ENCODE peak calls at places on chromosomes 5 and 9, in six cellular contexts. One of them, this sample, is unnamed.

GRCh38 chr5:39006650-39007049 is 67.5 kb downstream of the RICTOR start:
- DNase-seq in lower lobe of right lung: no peak
- DNase-seq in activated T-helper 1 cell treated with anti-CD3 and anti-CD28 coated beads, Interleukin-2, amount 50 U/mL, for 16 hours: no peak
- DNase-seq in AG08396: no peak
- DNase-seq in aorta: no peak
- DNase-seq in omental fat pad: no peak
- DNase-seq in this sample: no peak

GRCh38 chr5:33233013-33233463 is 207.7 kb upstream of the TARS1 start:
- DNase-seq in lower lobe of right lung: no peak
- DNase-seq in activated T-helper 1 cell treated with anti-CD3 and anti-CD28 coated beads, Interleukin-2, amount 50 U/mL, for 16 hours: no peak
- DNase-seq in AG08396: no peak
- DNase-seq in aorta: no peak
- DNase-seq in omental fat pad: no peak
- DNase-seq in this sample: no peak

GRCh38 chr9:129694265-129694664 is 28.8 kb downstream of the PRRX2 start:
- DNase-seq in lower lobe of right lung: no peak
- DNase-seq in activated T-helper 1 cell treated with anti-CD3 and anti-CD28 coated beads, Interleukin-2, amount 50 U/mL, for 16 hours: no peak
- DNase-seq in AG08396: no peak
- DNase-seq in aorta: peak; percentile 87
- DNase-seq in omental fat pad: no peak
- DNase-seq in this sample: no peak

GRCh38 chr9:121985792-121986494 is 107.2 kb downstream of the TTLL11 start:
- DNase-seq in lower lobe of right lung: no peak
- DNase-seq in activated T-helper 1 cell treated with anti-CD3 and anti-CD28 coated beads, Interleukin-2, amount 50 U/mL, for 16 hours: no peak
- DNase-seq in AG08396: peak; percentile 30
- DNase-seq in aorta: peak; percentile 77
- DNase-seq in omental fat pad: no peak
- DNase-seq in this sample: no peak

GRCh38 chr5:143146161-143146560 is 257.3 kb downstream of the NR3C1 start:
- DNase-seq in lower lobe of right lung: no peak
- DNase-seq in activated T-helper 1 cell treated with anti-CD3 and anti-CD28 coated beads, Interleukin-2, amount 50 U/mL, for 16 hours: no peak
- DNase-seq in AG08396: no peak
- DNase-seq in aorta: no peak
- DNase-seq in omental fat pad: no peak
- DNase-seq in this sample: no peak

GRCh38 chr5:157175071-157175612 is 5.5 kb upstream of the ITK start:
- DNase-seq in lower lobe of right lung: no peak
- DNase-seq in activated T-helper 1 cell treated with anti-CD3 and anti-CD28 coated beads, Interleukin-2, amount 50 U/mL, for 16 hours: no peak
- DNase-seq in AG08396: no peak
- DNase-seq in aorta: no peak
- DNase-seq in omental fat pad: no peak
- DNase-seq in this sample: no peak

GRCh38 chr9:29449294-29449693 is 1876.0 kb upstream of the C9orf72 start:
- DNase-seq in lower lobe of right lung: no peak
- DNase-seq in activated T-helper 1 cell treated with anti-CD3 and anti-CD28 coated beads, Interleukin-2, amount 50 U/mL, for 16 hours: no peak
- DNase-seq in AG08396: no peak
- DNase-seq in aorta: no peak
- DNase-seq in omental fat pad: no peak
- DNase-seq in this sample: no peak

GRCh38 chr9:100700689-100701318 is 122.9 kb downstream of the CAVIN4 start:
- DNase-seq in lower lobe of right lung: no peak
- DNase-seq in activated T-helper 1 cell treated with anti-CD3 and anti-CD28 coated beads, Interleukin-2, amount 50 U/mL, for 16 hours: no peak
- DNase-seq in AG08396: no peak
- DNase-seq in aorta: no peak
- DNase-seq in omental fat pad: no peak
- DNase-seq in this sample: no peak

GRCh38 chr5:109903061-109903460 is 213.3 kb downstream of the MAN2A1 start:
- DNase-seq in lower lobe of right lung: no peak
- DNase-seq in activated T-helper 1 cell treated with anti-CD3 and anti-CD28 coated beads, Interleukin-2, amount 50 U/mL, for 16 hours: no peak
- DNase-seq in AG08396: no peak
- DNase-seq in aorta: no peak
- DNase-seq in omental fat pad: no peak
- DNase-seq in this sample: no peak

GRCh38 chr5:155089649-155090048 is 76.1 kb downstream of the KIF4B start:
- DNase-seq in lower lobe of right lung: no peak
- DNase-seq in activated T-helper 1 cell treated with anti-CD3 and anti-CD28 coated beads, Interleukin-2, amount 50 U/mL, for 16 hours: no peak
- DNase-seq in AG08396: no peak
- DNase-seq in aorta: no peak
- DNase-seq in omental fat pad: no peak
- DNase-seq in this sample: no peak

GRCh38 chr5:32406650-32407049 is 37.9 kb downstream of the ZFR start:
- DNase-seq in lower lobe of right lung: no peak
- DNase-seq in activated T-helper 1 cell treated with anti-CD3 and anti-CD28 coated beads, Interleukin-2, amount 50 U/mL, for 16 hours: no peak
- DNase-seq in AG08396: no peak
- DNase-seq in aorta: no peak
- DNase-seq in omental fat pad: no peak
- DNase-seq in this sample: no peak

GRCh38 chr9:78811562-78812276 is 514.8 kb downstream of the PSAT1 start:
- DNase-seq in lower lobe of right lung: no peak
- DNase-seq in activated T-helper 1 cell treated with anti-CD3 and anti-CD28 coated beads, Interleukin-2, amount 50 U/mL, for 16 hours: no peak
- DNase-seq in AG08396: peak; percentile 9
- DNase-seq in aorta: no peak
- DNase-seq in omental fat pad: no peak
- DNase-seq in this sample: no peak

GRCh38 chr9:109507421-109507838 is 9.3 kb upstream of the PTPN3 start:
- DNase-seq in lower lobe of right lung: no peak
- DNase-seq in activated T-helper 1 cell treated with anti-CD3 and anti-CD28 coated beads, Interleukin-2, amount 50 U/mL, for 16 hours: no peak
- DNase-seq in AG08396: peak; percentile 77
- DNase-seq in aorta: peak; percentile 53
- DNase-seq in omental fat pad: no peak
- DNase-seq in this sample: no peak

GRCh38 chr9:134720796-134721195 is 79.2 kb downstream of the COL5A1 start:
- DNase-seq in lower lobe of right lung: no peak
- DNase-seq in activated T-helper 1 cell treated with anti-CD3 and anti-CD28 coated beads, Interleukin-2, amount 50 U/mL, for 16 hours: no peak
- DNase-seq in AG08396: no peak
- DNase-seq in aorta: no peak
- DNase-seq in omental fat pad: no peak
- DNase-seq in this sample: no peak

GRCh38 chr5:135697959-135698345 is 119.2 kb upstream of the CXCL14 start:
- DNase-seq in lower lobe of right lung: no peak
- DNase-seq in activated T-helper 1 cell treated with anti-CD3 and anti-CD28 coated beads, Interleukin-2, amount 50 U/mL, for 16 hours: no peak
- DNase-seq in AG08396: no peak
- DNase-seq in aorta: no peak
- DNase-seq in omental fat pad: no peak
- DNase-seq in this sample: no peak

GRCh38 chr5:169788168-169788567 is 151.1 kb downstream of the DOCK2 start:
- DNase-seq in lower lobe of right lung: no peak
- DNase-seq in activated T-helper 1 cell treated with anti-CD3 and anti-CD28 coated beads, Interleukin-2, amount 50 U/mL, for 16 hours: no peak
- DNase-seq in AG08396: peak; percentile 60
- DNase-seq in aorta: no peak
- DNase-seq in omental fat pad: no peak
- DNase-seq in this sample: no peak

GRCh38 chr5:66828551-66829421 is 232.6 kb downstream of the MAST4 start:
- DNase-seq in lower lobe of right lung: peak; percentile 59
- DNase-seq in activated T-helper 1 cell treated with anti-CD3 and anti-CD28 coated beads, Interleukin-2, amount 50 U/mL, for 16 hours: peak; percentile 19
- DNase-seq in AG08396: peak; percentile 58
- DNase-seq in aorta: peak; percentile 68
- DNase-seq in omental fat pad: peak; percentile 54
- DNase-seq in this sample: peak; percentile 62

GRCh38 chr5:59007460-59008063 is 424.7 kb downstream of the RAB3C start:
- DNase-seq in lower lobe of right lung: no peak
- DNase-seq in activated T-helper 1 cell treated with anti-CD3 and anti-CD28 coated beads, Interleukin-2, amount 50 U/mL, for 16 hours: no peak
- DNase-seq in AG08396: peak; percentile 9
- DNase-seq in aorta: no peak
- DNase-seq in omental fat pad: no peak
- DNase-seq in this sample: no peak

GRCh38 chr9:69211424-69212036 is 37.5 kb downstream of the TJP2 start:
- DNase-seq in lower lobe of right lung: no peak
- DNase-seq in activated T-helper 1 cell treated with anti-CD3 and anti-CD28 coated beads, Interleukin-2, amount 50 U/mL, for 16 hours: no peak
- DNase-seq in AG08396: no peak
- DNase-seq in aorta: no peak
- DNase-seq in omental fat pad: no peak
- DNase-seq in this sample: no peak

GRCh38 chr5:128668921-128669320 is 130.9 kb upstream of the FBN2 start:
- DNase-seq in lower lobe of right lung: no peak
- DNase-seq in activated T-helper 1 cell treated with anti-CD3 and anti-CD28 coated beads, Interleukin-2, amount 50 U/mL, for 16 hours: no peak
- DNase-seq in AG08396: no peak
- DNase-seq in aorta: no peak
- DNase-seq in omental fat pad: no peak
- DNase-seq in this sample: no peak

GRCh38 chr5:6703791-6704190 is 9.4 kb upstream of the TENT4A start:
- DNase-seq in lower lobe of right lung: no peak
- DNase-seq in activated T-helper 1 cell treated with anti-CD3 and anti-CD28 coated beads, Interleukin-2, amount 50 U/mL, for 16 hours: no peak
- DNase-seq in AG08396: no peak
- DNase-seq in aorta: no peak
- DNase-seq in omental fat pad: no peak
- DNase-seq in this sample: no peak

GRCh38 chr9:133973791-133974630 is 18.1 kb downstream of the VAV2 start:
- DNase-seq in lower lobe of right lung: peak; percentile 46
- DNase-seq in activated T-helper 1 cell treated with anti-CD3 and anti-CD28 coated beads, Interleukin-2, amount 50 U/mL, for 16 hours: no peak
- DNase-seq in AG08396: no peak
- DNase-seq in aorta: peak; percentile 27
- DNase-seq in omental fat pad: no peak
- DNase-seq in this sample: no peak

GRCh38 chr5:2094616-2094995 is 211.9 kb upstream of the IRX4 start:
- DNase-seq in lower lobe of right lung: no peak
- DNase-seq in activated T-helper 1 cell treated with anti-CD3 and anti-CD28 coated beads, Interleukin-2, amount 50 U/mL, for 16 hours: no peak
- DNase-seq in AG08396: no peak
- DNase-seq in aorta: no peak
- DNase-seq in omental fat pad: no peak
- DNase-seq in this sample: no peak

GRCh38 chr5:122586351-122586750 is 188.5 kb upstream of the SNX2 start:
- DNase-seq in lower lobe of right lung: no peak
- DNase-seq in activated T-helper 1 cell treated with anti-CD3 and anti-CD28 coated beads, Interleukin-2, amount 50 U/mL, for 16 hours: no peak
- DNase-seq in AG08396: peak; percentile 24
- DNase-seq in aorta: no peak
- DNase-seq in omental fat pad: no peak
- DNase-seq in this sample: no peak

GRCh38 chr5:4941957-4942830 is 197.9 kb upstream of the ADAMTS16 start:
- DNase-seq in lower lobe of right lung: peak; percentile 48
- DNase-seq in activated T-helper 1 cell treated with anti-CD3 and anti-CD28 coated beads, Interleukin-2, amount 50 U/mL, for 16 hours: no peak
- DNase-seq in AG08396: no peak
- DNase-seq in aorta: no peak
- DNase-seq in omental fat pad: no peak
- DNase-seq in this sample: peak; percentile 38

GRCh38 chr5:81971086-81971693 is 633 bp upstream of the ATG10 start:
- DNase-seq in lower lobe of right lung: no peak
- DNase-seq in activated T-helper 1 cell treated with anti-CD3 and anti-CD28 coated beads, Interleukin-2, amount 50 U/mL, for 16 hours: no peak
- DNase-seq in AG08396: peak; percentile 31
- DNase-seq in aorta: no peak
- DNase-seq in omental fat pad: no peak
- DNase-seq in this sample: no peak

GRCh38 chr9:112819635-112820496 is 69.3 kb downstream of the SNX30 start:
- DNase-seq in lower lobe of right lung: no peak
- DNase-seq in activated T-helper 1 cell treated with anti-CD3 and anti-CD28 coated beads, Interleukin-2, amount 50 U/mL, for 16 hours: no peak
- DNase-seq in AG08396: peak; percentile 74
- DNase-seq in aorta: peak; percentile 68
- DNase-seq in omental fat pad: no peak
- DNase-seq in this sample: peak; percentile 4

GRCh38 chr5:33023649-33024048 is 312.5 kb downstream of the NPR3 start:
- DNase-seq in lower lobe of right lung: no peak
- DNase-seq in activated T-helper 1 cell treated with anti-CD3 and anti-CD28 coated beads, Interleukin-2, amount 50 U/mL, for 16 hours: no peak
- DNase-seq in AG08396: no peak
- DNase-seq in aorta: no peak
- DNase-seq in omental fat pad: no peak
- DNase-seq in this sample: no peak

GRCh38 chr9:133396952-133397351 is 20.8 kb downstream of the STKLD1 start:
- DNase-seq in lower lobe of right lung: no peak
- DNase-seq in activated T-helper 1 cell treated with anti-CD3 and anti-CD28 coated beads, Interleukin-2, amount 50 U/mL, for 16 hours: no peak
- DNase-seq in AG08396: peak; percentile 49
- DNase-seq in aorta: no peak
- DNase-seq in omental fat pad: no peak
- DNase-seq in this sample: no peak

GRCh38 chr5:180783340-180784052 is 19.1 kb downstream of the MGAT1 start:
- DNase-seq in lower lobe of right lung: no peak
- DNase-seq in activated T-helper 1 cell treated with anti-CD3 and anti-CD28 coated beads, Interleukin-2, amount 50 U/mL, for 16 hours: no peak
- DNase-seq in AG08396: no peak
- DNase-seq in aorta: no peak
- DNase-seq in omental fat pad: no peak
- DNase-seq in this sample: no peak

GRCh38 chr5:13941468-13941867 is 3.0 kb downstream of the DNAH5 start:
- DNase-seq in lower lobe of right lung: no peak
- DNase-seq in activated T-helper 1 cell treated with anti-CD3 and anti-CD28 coated beads, Interleukin-2, amount 50 U/mL, for 16 hours: no peak
- DNase-seq in AG08396: no peak
- DNase-seq in aorta: no peak
- DNase-seq in omental fat pad: no peak
- DNase-seq in this sample: no peak

GRCh38 chr5:82924990-82925385 is 152.2 kb downstream of the TMEM167A start:
- DNase-seq in lower lobe of right lung: no peak
- DNase-seq in activated T-helper 1 cell treated with anti-CD3 and anti-CD28 coated beads, Interleukin-2, amount 50 U/mL, for 16 hours: no peak
- DNase-seq in AG08396: no peak
- DNase-seq in aorta: no peak
- DNase-seq in omental fat pad: no peak
- DNase-seq in this sample: no peak

GRCh38 chr9:77588319-77588937 is 59.7 kb downstream of the GNA14 start:
- DNase-seq in lower lobe of right lung: no peak
- DNase-seq in activated T-helper 1 cell treated with anti-CD3 and anti-CD28 coated beads, Interleukin-2, amount 50 U/mL, for 16 hours: no peak
- DNase-seq in AG08396: peak; percentile 41
- DNase-seq in aorta: no peak
- DNase-seq in omental fat pad: no peak
- DNase-seq in this sample: no peak

This sample was measured in naive thymus-derived CD4-positive, alpha-beta T cell.